ENCODE peak calls at places on chromosomes 1 and 21, in four cellular contexts. One of them, this sample, is unnamed.

GRCh38 chr1:69567847-69568434 is at the start of gene LRRC7:
- DNase-seq in CD8-positive, alpha-beta T cell: no peak
- DNase-seq in brain microvascular endothelial cell: no peak
- DNase-seq in AG09309: no peak
- DNase-seq in this sample: no peak

GRCh38 chr1:114258633-114259032 is 105.0 kb upstream of the SYT6 start:
- DNase-seq in AG09309: no peak
- DNase-seq in CD8-positive, alpha-beta T cell: no peak
- DNase-seq in brain microvascular endothelial cell: no peak
- DNase-seq in this sample: no peak

GRCh38 chr1:151984313-151984956 is 9.2 kb downstream of the S100A10 start:
- DNase-seq in AG09309: no peak
- DNase-seq in CD8-positive, alpha-beta T cell: no peak
- DNase-seq in brain microvascular endothelial cell: no peak
- DNase-seq in this sample: no peak

GRCh38 chr1:151175910-151176309 is at the start of gene TMOD4:
- DNase-seq in brain microvascular endothelial cell: peak; percentile 19
- DNase-seq in CD8-positive, alpha-beta T cell: no peak
- DNase-seq in AG09309: no peak
- DNase-seq in this sample: no peak

GRCh38 chr1:244837597-244838258 is 2.3 kb downstream of the COX20 start:
- DNase-seq in CD8-positive, alpha-beta T cell: no peak
- DNase-seq in brain microvascular endothelial cell: no peak
- DNase-seq in AG09309: no peak
- DNase-seq in this sample: no peak

GRCh38 chr1:161440312-161440894 is 64.9 kb upstream of the FCGR2A start:
- DNase-seq in AG09309: no peak
- DNase-seq in CD8-positive, alpha-beta T cell: peak; percentile 8
- DNase-seq in brain microvascular endothelial cell: no peak
- DNase-seq in this sample: no peak

GRCh38 chr1:163876546-163876945 is 554.8 kb downstream of the NUF2 start:
- DNase-seq in CD8-positive, alpha-beta T cell: no peak
- DNase-seq in AG09309: no peak
- DNase-seq in brain microvascular endothelial cell: no peak
- DNase-seq in this sample: no peak

GRCh38 chr1:58035523-58035922 is 511.0 kb downstream of the OMA1 start:
- DNase-seq in AG09309: no peak
- DNase-seq in CD8-positive, alpha-beta T cell: no peak
- DNase-seq in brain microvascular endothelial cell: no peak
- DNase-seq in this sample: no peak

GRCh38 chr1:184906771-184907170 is 67.5 kb downstream of the NIBAN1 start:
- DNase-seq in brain microvascular endothelial cell: peak; percentile 37
- DNase-seq in AG09309: no peak
- DNase-seq in CD8-positive, alpha-beta T cell: no peak
- DNase-seq in this sample: no peak

GRCh38 chr1:41373373-41373772 is 12.1 kb downstream of the FOXO6 start:
- DNase-seq in AG09309: no peak
- DNase-seq in CD8-positive, alpha-beta T cell: no peak
- DNase-seq in brain microvascular endothelial cell: no peak
- DNase-seq in this sample: no peak

GRCh38 chr21:43317959-43318358 is 109.0 kb downstream of the SIK1 start:
- DNase-seq in CD8-positive, alpha-beta T cell: no peak
- DNase-seq in AG09309: no peak
- DNase-seq in brain microvascular endothelial cell: no peak
- DNase-seq in this sample: no peak

GRCh38 chr21:42939581-42940413 is 14.4 kb upstream of the ERVH48-1 start:
- DNase-seq in CD8-positive, alpha-beta T cell: no peak
- DNase-seq in AG09309: peak; percentile 89
- DNase-seq in brain microvascular endothelial cell: peak; percentile 95
- DNase-seq in this sample: no peak

GRCh38 chr1:212141404-212141803 is 105.9 kb downstream of the DTL start:
- DNase-seq in brain microvascular endothelial cell: no peak
- DNase-seq in CD8-positive, alpha-beta T cell: no peak
- DNase-seq in AG09309: no peak
- DNase-seq in this sample: no peak

GRCh38 chr1:244970661-244971523 is 106.5 kb upstream of the HNRNPU start:
- DNase-seq in CD8-positive, alpha-beta T cell: peak; percentile 91
- DNase-seq in brain microvascular endothelial cell: peak; percentile 94
- DNase-seq in AG09309: peak; percentile 86
- DNase-seq in this sample: peak; percentile 77

GRCh38 chr1:205438213-205439158 is 16.6 kb upstream of the LEMD1 start:
- DNase-seq in AG09309: no peak
- DNase-seq in brain microvascular endothelial cell: peak; percentile 72
- DNase-seq in CD8-positive, alpha-beta T cell: no peak
- DNase-seq in this sample: no peak

GRCh38 chr1:153428790-153429189 is 12.5 kb downstream of the S100A7A start:
- DNase-seq in brain microvascular endothelial cell: no peak
- DNase-seq in AG09309: no peak
- DNase-seq in CD8-positive, alpha-beta T cell: no peak
- DNase-seq in this sample: no peak

GRCh38 chr1:159826436-159827101 is at the start of gene SLAMF8:
- DNase-seq in CD8-positive, alpha-beta T cell: peak; percentile 18
- DNase-seq in brain microvascular endothelial cell: no peak
- DNase-seq in AG09309: no peak
- DNase-seq in this sample: no peak

GRCh38 chr1:160210563-160210962 is 5.4 kb downstream of the PEA15 start:
- DNase-seq in CD8-positive, alpha-beta T cell: no peak
- DNase-seq in brain microvascular endothelial cell: no peak
- DNase-seq in AG09309: no peak
- DNase-seq in this sample: no peak

GRCh38 chr1:52927219-52928082 is at the start of gene SCP2:
- DNase-seq in AG09309: no peak
- DNase-seq in brain microvascular endothelial cell: peak; percentile 47
- DNase-seq in CD8-positive, alpha-beta T cell: peak; percentile 43
- DNase-seq in this sample: no peak

GRCh38 chr1:166489670-166490436 is 323.1 kb upstream of the FAM78B start:
- DNase-seq in AG09309: no peak
- DNase-seq in CD8-positive, alpha-beta T cell: peak; percentile 7
- DNase-seq in brain microvascular endothelial cell: no peak
- DNase-seq in this sample: peak; percentile 75

GRCh38 chr1:25037174-25038074 is 107.3 kb upstream of the RUNX3 start:
- DNase-seq in AG09309: no peak
- DNase-seq in CD8-positive, alpha-beta T cell: no peak
- DNase-seq in brain microvascular endothelial cell: peak; percentile 29
- DNase-seq in this sample: no peak

GRCh38 chr1:54384921-54385726 is 21.1 kb downstream of the SSBP3 start:
- DNase-seq in CD8-positive, alpha-beta T cell: no peak
- DNase-seq in AG09309: no peak
- DNase-seq in brain microvascular endothelial cell: no peak
- DNase-seq in this sample: no peak

GRCh38 chr1:55284856-55285255 is 69.7 kb upstream of the USP24 start:
- DNase-seq in AG09309: no peak
- DNase-seq in CD8-positive, alpha-beta T cell: no peak
- DNase-seq in brain microvascular endothelial cell: peak; percentile 43
- DNase-seq in this sample: no peak

GRCh38 chr1:211613951-211614350 is 35.0 kb upstream of the SLC30A1 start:
- DNase-seq in AG09309: no peak
- DNase-seq in brain microvascular endothelial cell: no peak
- DNase-seq in CD8-positive, alpha-beta T cell: no peak
- DNase-seq in this sample: no peak

GRCh38 chr21:26097475-26097874 is 73.1 kb downstream of the APP start:
- DNase-seq in brain microvascular endothelial cell: no peak
- DNase-seq in AG09309: no peak
- DNase-seq in CD8-positive, alpha-beta T cell: no peak
- DNase-seq in this sample: no peak

GRCh38 chr1:38026592-38027200 is 14.2 kb downstream of the UTP11 start:
- DNase-seq in CD8-positive, alpha-beta T cell: no peak
- DNase-seq in AG09309: no peak
- DNase-seq in brain microvascular endothelial cell: no peak
- DNase-seq in this sample: no peak

GRCh38 chr21:26964379-26964778 is 2.5 kb downstream of the ADAMTS5 start:
- DNase-seq in CD8-positive, alpha-beta T cell: no peak
- DNase-seq in AG09309: no peak
- DNase-seq in brain microvascular endothelial cell: no peak
- DNase-seq in this sample: no peak

GRCh38 chr1:223794040-223794880 is 51.5 kb downstream of the TP53BP2 start:
- DNase-seq in CD8-positive, alpha-beta T cell: no peak
- DNase-seq in brain microvascular endothelial cell: no peak
- DNase-seq in AG09309: no peak
- DNase-seq in this sample: no peak

GRCh38 chr1:46643368-46643775 is 24.8 kb downstream of the ATPAF1 start:
- DNase-seq in CD8-positive, alpha-beta T cell: no peak
- DNase-seq in brain microvascular endothelial cell: peak; percentile 67
- DNase-seq in AG09309: peak; percentile 61
- DNase-seq in this sample: no peak

GRCh38 chr1:98398649-98399048 is 262.9 kb upstream of the SNX7 start:
- DNase-seq in CD8-positive, alpha-beta T cell: no peak
- DNase-seq in AG09309: no peak
- DNase-seq in brain microvascular endothelial cell: no peak
- DNase-seq in this sample: no peak

GRCh38 chr21:43965911-43966585 is 46.1 kb upstream of the TRAPPC10 start:
- DNase-seq in CD8-positive, alpha-beta T cell: no peak
- DNase-seq in AG09309: no peak
- DNase-seq in brain microvascular endothelial cell: no peak
- DNase-seq in this sample: no peak

GRCh38 chr1:165857046-165857801 is 29.8 kb downstream of the UCK2 start:
- DNase-seq in AG09309: no peak
- DNase-seq in brain microvascular endothelial cell: no peak
- DNase-seq in CD8-positive, alpha-beta T cell: no peak
- DNase-seq in this sample: no peak

GRCh38 chr1:158329807-158330206 is 1.5 kb downstream of the CD1B start:
- DNase-seq in CD8-positive, alpha-beta T cell: no peak
- DNase-seq in AG09309: no peak
- DNase-seq in brain microvascular endothelial cell: no peak
- DNase-seq in this sample: no peak
- TF ChIP-seq CTCF in CD8-positive, alpha-beta T cell: no peak
- TF ChIP-seq CTCF in AG09309: peak; percentile 3
- TF ChIP-seq CTCF in brain microvascular endothelial cell: no peak
- TF ChIP-seq CTCF in this sample: peak; percentile 58

DNA sequence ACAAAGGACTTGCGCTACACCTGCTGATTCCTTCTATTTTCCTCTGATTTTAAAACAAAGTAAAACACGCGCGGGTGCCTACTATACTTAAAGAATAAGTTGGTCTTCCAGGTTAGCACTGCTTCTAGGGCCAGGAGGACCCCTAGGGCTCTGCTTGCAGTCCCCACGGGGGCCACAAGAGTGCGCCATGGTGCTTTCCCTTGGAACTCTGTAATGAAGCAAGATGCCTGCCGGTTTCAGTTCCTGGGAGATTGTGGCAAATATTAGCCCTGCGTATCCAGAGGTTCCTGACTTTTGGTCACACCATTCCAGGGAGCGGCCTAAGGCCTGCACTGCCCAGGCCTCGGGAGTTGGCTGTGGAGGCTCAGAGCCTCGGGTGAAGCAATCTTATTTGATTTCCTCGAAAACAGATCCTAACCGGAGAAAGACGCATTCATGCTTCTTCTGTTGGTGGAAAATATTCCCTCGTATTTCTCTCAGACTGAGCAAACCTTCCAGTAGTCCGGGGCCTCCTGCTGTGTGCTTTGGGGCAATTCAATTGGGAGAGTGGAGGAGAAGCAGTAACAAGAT is 25.3 kb downstream of the ADAM30 start:
- DNase-seq in brain microvascular endothelial cell: peak; percentile 83
- DNase-seq in AG09309: peak; percentile 35
- DNase-seq in CD8-positive, alpha-beta T cell: peak; percentile 40
- DNase-seq in this sample: no peak
- TF ChIP-seq CTCF in brain microvascular endothelial cell: peak; percentile 99
- TF ChIP-seq CTCF in AG09309: peak; percentile 99
- TF ChIP-seq CTCF in CD8-positive, alpha-beta T cell: peak; percentile 59
- TF ChIP-seq CTCF in this sample: peak; percentile 94

DNA sequence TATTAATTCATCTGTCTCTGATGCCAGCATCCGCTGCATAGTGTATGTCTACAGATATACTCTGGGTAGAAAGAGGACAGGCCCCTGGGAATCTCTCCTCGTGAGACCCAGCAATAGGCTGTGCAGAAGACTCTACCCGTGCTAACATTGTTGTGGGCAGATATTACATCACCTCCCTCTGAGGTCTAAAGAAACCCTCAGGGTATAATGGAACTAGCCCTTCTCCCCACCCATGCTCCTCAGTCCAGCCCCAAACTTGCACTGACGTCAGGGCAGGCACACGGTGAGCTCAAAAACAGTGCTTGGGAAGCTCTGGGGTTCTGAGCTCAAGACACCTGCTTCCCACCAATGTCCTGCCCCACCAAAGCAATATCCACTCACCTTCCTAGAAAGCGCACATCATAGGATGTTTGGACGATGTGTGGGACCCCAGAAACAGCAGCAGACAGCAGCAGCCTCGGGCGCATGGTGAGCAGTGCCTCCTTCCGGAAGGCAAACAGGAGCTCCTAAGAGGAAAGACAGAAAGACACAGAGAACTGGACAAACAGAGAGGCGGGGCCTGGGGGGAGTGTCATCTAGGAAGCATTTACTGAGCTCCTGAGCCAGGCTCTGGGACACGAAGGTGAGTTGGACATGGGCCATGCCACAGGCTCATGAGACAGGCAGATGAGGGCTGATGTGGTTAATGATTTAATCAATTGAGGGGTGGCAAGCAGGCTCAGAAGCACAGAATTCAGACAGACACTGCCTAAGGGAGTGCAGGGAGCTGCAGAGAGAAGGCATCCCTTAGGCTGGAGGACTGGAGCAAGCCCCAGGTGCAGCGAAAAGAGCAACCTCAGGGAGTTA is 4.8 kb downstream of the OVGP1 start:
- DNase-seq in brain microvascular endothelial cell: no peak
- DNase-seq in CD8-positive, alpha-beta T cell: no peak
- DNase-seq in AG09309: peak; percentile 8
- DNase-seq in this sample: no peak
- TF ChIP-seq CTCF in brain microvascular endothelial cell: no peak
- TF ChIP-seq CTCF in CD8-positive, alpha-beta T cell: no peak
- TF ChIP-seq CTCF in AG09309: no peak
- TF ChIP-seq CTCF in this sample: no peak

GRCh38 chr1:19405195-19405760 is 80.1 kb downstream of the CAPZB start:
- DNase-seq in CD8-positive, alpha-beta T cell: no peak
- DNase-seq in AG09309: no peak
- DNase-seq in brain microvascular endothelial cell: no peak
- DNase-seq in this sample: no peak
- TF ChIP-seq CTCF in CD8-positive, alpha-beta T cell: no peak
- TF ChIP-seq CTCF in AG09309: peak; percentile 32
- TF ChIP-seq CTCF in brain microvascular endothelial cell: peak; percentile 49
- TF ChIP-seq CTCF in this sample: no peak

GRCh38 chr1:235601087-235601486 is 48.5 kb downstream of the GNG4 start:
- DNase-seq in brain microvascular endothelial cell: peak; percentile 10
- DNase-seq in AG09309: no peak
- DNase-seq in CD8-positive, alpha-beta T cell: no peak
- DNase-seq in this sample: no peak
- TF ChIP-seq CTCF in brain microvascular endothelial cell: peak; percentile 67
- TF ChIP-seq CTCF in AG09309: peak; percentile 52
- TF ChIP-seq CTCF in CD8-positive, alpha-beta T cell: peak; percentile 9
- TF ChIP-seq CTCF in this sample: peak; percentile 52